ENCODE peak calls at places on chromosomes 7 and 10, in five cellular contexts. E is effector memory CD4-positive, alpha-beta T cell; L is SHP77; Q is nucleus accumbens; M is NCI-H2081. X is an unnamed sample.

GRCh38 chr10:96919785-96920425 is 87.8 kb downstream of the LCOR start:
- DNase-seq in E (no peak), L (no peak), Q (no peak), M (no peak), X (no peak)

GRCh38 chr7:12712236-12712635 is 24.8 kb downstream of the ARL4A start:
- DNase-seq in E (no peak), L (no peak), Q (no peak), M (no peak), X (no peak)

GRCh38 chr7:14691597-14692203 is 210.9 kb downstream of the DGKB start:
- DNase-seq in E (peak; percentile 18), L (peak; percentile 48), Q (peak; percentile 84), M (peak; percentile 40), X (no peak)

GRCh38 chr10:129033790-129034272 is 433.2 kb upstream of the MGMT start:
- DNase-seq in E (no peak), L (no peak), Q (no peak), M (no peak), X (peak; percentile 84)

GRCh38 chr10:119120413-119120867 is 16.5 kb downstream of the DENND10 start:
- DNase-seq in E (no peak), L (no peak), Q (no peak), M (no peak), X (no peak)

GRCh38 chr10:16814081-16814480 is 3.1 kb downstream of the RSU1 start:
- DNase-seq in E (no peak), L (no peak), Q (no peak), M (no peak), X (no peak)

GRCh38 chr7:102828291-102828690 is 79.5 kb downstream of the FAM185A start:
- DNase-seq in E (no peak), L (no peak), Q (no peak), M (no peak), X (no peak)

GRCh38 chr7:29495618-29496017 is 68.0 kb upstream of the PRR15 start:
- DNase-seq in E (no peak), L (no peak), Q (no peak), M (no peak), X (no peak)

GRCh38 chr7:12757443-12757842 is 70.0 kb downstream of the ARL4A start:
- DNase-seq in E (no peak), L (no peak), Q (no peak), M (no peak), X (no peak)

GRCh38 chr10:129400426-129400825 is 66.6 kb upstream of the MGMT start:
- DNase-seq in E (no peak), L (no peak), Q (no peak), M (no peak), X (no peak)

GRCh38 chr7:116212859-116213258 is 2.5 kb downstream of the TES start:
- DNase-seq in E (no peak), L (no peak), Q (no peak), M (no peak), X (no peak)

GRCh38 chr7:77251519-77251819 is 51.9 kb upstream of the FGL2 start:
- DNase-seq in E (no peak), L (no peak), Q (no peak), M (no peak), X (no peak)

GRCh38 chr7:127782550-127783266 is 130.7 kb downstream of the SND1 start:
- DNase-seq in E (no peak), L (no peak), Q (no peak), M (no peak), X (no peak)

GRCh38 chr7:27921081-27921836 is 181.3 kb downstream of the TAX1BP1 start:
- DNase-seq in E (no peak), L (peak; percentile 22), Q (peak; percentile 43), M (peak; percentile 64), X (peak; percentile 71)

GRCh38 chr10:24457661-24458318 is 248.9 kb downstream of the KIAA1217 start:
- DNase-seq in E (no peak), L (no peak), Q (no peak), M (no peak), X (no peak)

GRCh38 chr10:62083868-62084267 is 182.4 kb downstream of the ARID5B start:
- DNase-seq in E (no peak), L (no peak), Q (no peak), M (peak; percentile 60), X (no peak)

GRCh38 chr7:81761821-81762220 is 8.0 kb downstream of the HGF start:
- DNase-seq in E (no peak), L (no peak), Q (no peak), M (no peak), X (no peak)

GRCh38 chr7:102066476-102066875 is 220.2 kb upstream of the SH2B2 start:
- DNase-seq in E (no peak), L (no peak), Q (no peak), M (no peak), X (no peak)

GRCh38 chr7:50614721-50615518 is 49.7 kb upstream of the DDC start:
- DNase-seq in E (no peak), L (no peak), Q (no peak), M (no peak), X (no peak)

GRCh38 chr7:67346876-67347275 is 350.2 kb downstream of the TYW1 start:
- DNase-seq in E (no peak), L (no peak), Q (no peak), M (no peak), X (no peak)

GRCh38 chr10:70960316-70960715 is 72.0 kb upstream of the PCBD1 start:
- DNase-seq in E (no peak), L (no peak), Q (no peak), M (no peak), X (no peak)

GRCh38 chr10:108721874-108722273 is 1201.4 kb downstream of the XPNPEP1 start:
- DNase-seq in E (no peak), L (no peak), Q (no peak), M (no peak), X (no peak)